ENCODE peak calls at places on chromosomes 2 and 18, in five cellular contexts. C, P, X, Y and B are unnamed samples.

GRCh38 chr18:13028869-13029268 is 37.7 kb downstream of the CEP192 start:
- DNase-seq in Y (no peak), X (no peak), C (no peak), P (no peak), B (no peak)

GRCh38 chr2:20168727-20169696 is 55.9 kb downstream of the SDC1 start:
- DNase-seq in P (no peak), C (no peak), X (no peak), Y (no peak), B (no peak)

GRCh38 chr18:79815657-79816056 is 17.9 kb downstream of the KCNG2 start:
- DNase-seq in C (no peak), P (no peak), X (no peak), Y (no peak), B (no peak)

GRCh38 chr2:171057575-171057974 is 103.1 kb downstream of the TLK1 start:
- DNase-seq in X (no peak), Y (no peak), P (no peak), C (no peak), B (no peak)

GRCh38 chr2:176494949-176495353 is 225.7 kb downstream of the MTX2 start:
- DNase-seq in X (no peak), P (no peak), Y (peak), C (peak), B (no peak)

GRCh38 chr2:150620371-150620770 is 132.9 kb upstream of the RND3 start:
- DNase-seq in C (no peak), X (no peak), Y (no peak), P (no peak), B (no peak)

GRCh38 chr2:137107925-137108324 is 342.6 kb downstream of the THSD7B start:
- DNase-seq in C (no peak), X (no peak), Y (no peak), P (no peak), B (no peak)

GRCh38 chr2:163753721-163754120 is 17.9 kb upstream of the FIGN start:
- DNase-seq in P (no peak), C (no peak), X (no peak), Y (no peak), B (no peak)

GRCh38 chr2:26033270-26033768 is 565 bp upstream of the RAB10 start:
- DNase-seq in X (no peak), C (peak), Y (peak), P (no peak), B (peak)

GRCh38 chr2:181552808-181553207 is 95.6 kb downstream of the ITGA4 start:
- DNase-seq in C (no peak), P (no peak), Y (no peak), X (no peak), B (no peak)

GRCh38 chr18:14963246-14963645 is 215.3 kb downstream of the ANKRD30B start:
- DNase-seq in Y (no peak), C (no peak), P (no peak), X (no peak), B (no peak)
- TF ChIP-seq CTCF in Y (no peak), C (no peak), P (no peak), X (no peak), B (no peak)

DNA sequence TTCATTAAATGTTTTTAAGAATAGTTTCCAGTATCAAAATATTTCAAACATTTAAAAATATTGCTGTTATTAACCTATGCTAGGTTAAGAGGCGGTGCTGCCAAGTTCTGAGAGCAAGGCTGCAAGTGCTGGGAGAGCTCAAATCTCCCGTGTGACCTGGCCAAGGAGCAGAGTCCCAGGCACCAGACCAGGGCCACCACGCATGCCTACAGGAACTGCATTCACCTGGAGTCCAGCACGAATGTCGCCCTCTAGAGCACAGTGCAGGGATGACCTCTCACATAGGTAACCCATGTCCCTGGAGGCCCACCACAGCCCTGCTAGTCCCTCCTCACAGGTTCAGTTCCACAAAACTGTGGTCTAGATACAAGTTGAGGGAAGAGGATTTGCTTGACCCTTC is 120.4 kb upstream of the POU3F3 start:
- DNase-seq in C (peak), P (no peak), X (no peak), Y (no peak), B (no peak)
- TF ChIP-seq CTCF in C (no peak), P (peak), X (peak), Y (no peak), B (peak)

GRCh38 chr2:41414486-41415230 is 633.2 kb upstream of the PKDCC start:
- DNase-seq in C (no peak), X (no peak), P (no peak), Y (no peak), B (peak)
- TF ChIP-seq CTCF in C (no peak), X (peak), P (no peak), Y (no peak), B (peak)

GRCh38 chr2:197453123-197453913 is at the start of gene COQ10B:
- DNase-seq in Y (peak), X (peak), C (peak), P (peak), B (peak)
- TF ChIP-seq CTCF in Y (no peak), X (peak), C (peak), P (no peak), B (peak)

GRCh38 chr2:70068119-70068518 is 19.2 kb upstream of the PCBP1 start:
- DNase-seq in X (no peak), C (no peak), P (no peak), Y (no peak), B (no peak)

GRCh38 chr2:70061317-70061716 is 26.0 kb upstream of the PCBP1 start:
- DNase-seq in X (no peak), Y (no peak), C (no peak), P (no peak), B (no peak)

GRCh38 chr2:70062270-70062669 is 25.0 kb upstream of the PCBP1 start:
- DNase-seq in P (no peak), Y (no peak), X (no peak), C (no peak), B (no peak)
- TF ChIP-seq CTCF in P (no peak), Y (no peak), X (no peak), C (no peak), B (no peak)

GRCh38 chr2:125471963-125472362 is 1184.0 kb upstream of the GYPC start:
- DNase-seq in P (no peak), X (no peak), Y (no peak), C (peak), B (peak)
- TF ChIP-seq CTCF in P (no peak), X (peak), Y (no peak), C (no peak), B (peak)

GRCh38 chr2:199975297-199975895 is 20.0 kb downstream of the MAIP1 start:
- DNase-seq in X (peak), C (no peak), P (no peak), Y (no peak), B (no peak)

GRCh38 chr2:199972088-199972626 is 16.8 kb downstream of the MAIP1 start:
- DNase-seq in C (no peak), P (no peak), Y (no peak), X (no peak), B (no peak)

GRCh38 chr2:199968126-199968525 is 12.7 kb downstream of the MAIP1 start:
- DNase-seq in C (no peak), X (no peak), P (no peak), Y (no peak), B (no peak)

GRCh38 chr2:199977984-199978415 is 22.6 kb downstream of the MAIP1 start:
- DNase-seq in C (no peak), X (peak), P (no peak), Y (no peak), B (no peak)

GRCh38 chr2:199973703-199974102 is 18.3 kb downstream of the MAIP1 start:
- DNase-seq in X (peak), P (no peak), Y (no peak), C (no peak), B (no peak)
- TF ChIP-seq CTCF in X (peak), P (no peak), Y (no peak), C (peak), B (peak)

GRCh38 chr18:33201509-33201926 is 239.0 kb downstream of the CCDC178 start:
- DNase-seq in C (peak), P (no peak), X (no peak), Y (no peak), B (no peak)
- TF ChIP-seq CTCF in C (peak), P (no peak), X (peak), Y (no peak), B (peak)

GRCh38 chr2:1910021-1910420 is 165.7 kb upstream of the PXDN start:
- DNase-seq in P (no peak), Y (no peak), C (no peak), X (no peak), B (no peak)

GRCh38 chr2:1912771-1913170 is 168.5 kb upstream of the PXDN start:
- DNase-seq in P (no peak), Y (no peak), X (no peak), C (no peak), B (no peak)

GRCh38 chr2:1907849-1908533 is 163.7 kb upstream of the PXDN start:
- DNase-seq in C (no peak), P (no peak), X (no peak), Y (no peak), B (no peak)

GRCh38 chr2:1911811-1912210 is 167.5 kb upstream of the PXDN start:
- DNase-seq in P (no peak), C (no peak), Y (no peak), X (no peak), B (no peak)

DNA sequence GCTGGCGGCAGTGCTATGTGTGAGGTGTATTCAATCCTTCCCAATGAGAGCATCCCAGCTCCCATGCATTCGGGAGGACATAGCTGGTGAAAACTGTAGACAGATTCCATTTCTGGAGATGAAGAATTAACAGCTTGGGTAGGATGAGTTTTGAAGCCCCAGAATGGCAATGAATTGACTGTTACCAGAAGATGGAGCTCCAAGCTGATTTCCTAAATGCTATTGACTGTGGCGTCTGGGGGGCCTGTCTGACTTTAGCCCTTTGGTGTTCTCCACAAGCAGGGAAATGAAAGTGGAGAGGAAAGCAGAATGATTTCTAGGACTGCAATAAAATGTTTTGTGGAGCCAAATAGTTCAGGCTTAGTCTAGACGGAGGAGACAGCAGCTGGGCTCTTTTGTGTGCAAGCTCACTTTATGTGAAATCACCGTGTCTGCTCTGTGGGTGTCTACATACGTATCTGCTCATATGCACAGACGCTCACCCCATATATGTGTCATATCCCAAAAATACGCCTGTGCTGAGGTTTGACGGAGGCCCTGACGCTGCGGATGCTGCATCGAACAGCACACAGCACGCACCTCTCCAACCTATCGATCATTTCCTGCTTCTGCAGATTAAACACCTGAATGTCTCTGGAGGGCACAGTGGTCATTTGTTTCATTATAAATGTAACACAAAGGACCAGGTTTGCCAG is 166.4 kb upstream of the PXDN start:
- DNase-seq in P (no peak), C (no peak), Y (no peak), X (no peak), B (no peak)
- TF ChIP-seq CTCF in P (no peak), C (no peak), Y (no peak), X (peak), B (no peak)